ENCODE peak calls at places on chromosomes 7 and 10, in ten cellular contexts. Q is endothelial cell of umbilical vein, B is suprapubic skin, J is right lobe of liver, R is A549, I is heart left ventricle, W is HepG2, H is upper lobe of left lung, V is spleen, P is esophagus squamous epithelium. E is an unnamed sample.

GRCh38 chr10:70191161-70191770 is 21.0 kb upstream of the SAR1A start:
- DNase-seq in V (no peak), I (no peak), J (no peak), W (no peak), Q (no peak), P (no peak), R (no peak), B (no peak), H (no peak), E (no peak)

GRCh38 chr7:116316838-116317612 is 106.7 kb downstream of the TES start:
- DNase-seq in W (peak; percentile 54), I (peak; percentile 40), Q (peak; percentile 99), V (no peak), J (no peak), H (peak; percentile 57), P (no peak), R (peak; percentile 78), B (no peak), E (peak; percentile 88)

GRCh38 chr10:19541299-19541698 is 274.9 kb upstream of the PLXDC2 start:
- DNase-seq in Q (no peak), J (no peak), V (no peak), W (no peak), R (no peak), B (no peak), I (no peak), H (no peak), P (no peak), E (no peak)

GRCh38 chr7:99407849-99408346 is 499 bp downstream of the PDAP1 start:
- DNase-seq in H (peak; percentile 32), W (peak; percentile 58), P (no peak), R (peak; percentile 51), V (no peak), I (no peak), Q (peak; percentile 77), B (no peak), J (no peak), E (peak; percentile 83)

GRCh38 chr7:98231489-98232275 is 20.4 kb downstream of the TECPR1 start:
- DNase-seq in I (peak; percentile 52), V (no peak), Q (no peak), P (no peak), B (no peak), J (no peak), H (no peak), W (no peak), R (no peak), E (no peak)

GRCh38 chr7:55192718-55193117 is 172.4 kb upstream of the LANCL2 start:
- DNase-seq in W (no peak), B (no peak), P (no peak), I (no peak), R (no peak), H (no peak), J (no peak), V (no peak), Q (peak; percentile 90), E (no peak)

GRCh38 chr10:31099664-31100063 is 68.0 kb upstream of the ZNF438 start:
- DNase-seq in J (no peak), W (peak; percentile 6), H (no peak), B (no peak), Q (no peak), R (peak; percentile 47), P (no peak), I (no peak), V (no peak), E (no peak)

GRCh38 chr10:49359349-49360231 is 36.3 kb downstream of the DRGX start:
- DNase-seq in J (no peak), I (no peak), P (no peak), B (peak; percentile 59), W (peak; percentile 7), V (no peak), H (no peak), R (no peak), Q (peak; percentile 7), E (no peak)

GRCh38 chr10:94327649-94328048 is 35.1 kb downstream of the NOC3L start:
- DNase-seq in V (no peak), Q (no peak), I (no peak), R (no peak), H (no peak), P (no peak), B (no peak), W (no peak), J (no peak), E (no peak)

GRCh38 chr10:122181901-122182799 is 88.9 kb upstream of the BTBD16 start:
- DNase-seq in V (peak; percentile 0), P (no peak), I (no peak), R (no peak), H (no peak), B (no peak), W (no peak), Q (peak; percentile 43), J (no peak), E (no peak)

GRCh38 chr7:107953265-107953923 is 49.6 kb downstream of the LAMB1 start:
- DNase-seq in W (no peak), J (no peak), H (no peak), Q (no peak), B (no peak), P (no peak), V (no peak), I (no peak), R (no peak), E (no peak)

GRCh38 chr7:24991333-24991732 is 11.4 kb upstream of the OSBPL3 start:
- DNase-seq in R (no peak), W (no peak), V (no peak), I (no peak), B (no peak), H (peak; percentile 31), Q (no peak), P (no peak), J (no peak), E (no peak)

GRCh38 chr7:24995466-24995865 is 15.5 kb upstream of the OSBPL3 start:
- DNase-seq in Q (no peak), R (no peak), H (no peak), B (no peak), I (no peak), P (no peak), V (no peak), W (no peak), J (no peak), E (no peak)

GRCh38 chr7:24987331-24987842 is 7.4 kb upstream of the OSBPL3 start:
- DNase-seq in B (no peak), V (no peak), H (no peak), W (no peak), Q (no peak), R (no peak), P (no peak), J (no peak), I (no peak), E (no peak)

DNA sequence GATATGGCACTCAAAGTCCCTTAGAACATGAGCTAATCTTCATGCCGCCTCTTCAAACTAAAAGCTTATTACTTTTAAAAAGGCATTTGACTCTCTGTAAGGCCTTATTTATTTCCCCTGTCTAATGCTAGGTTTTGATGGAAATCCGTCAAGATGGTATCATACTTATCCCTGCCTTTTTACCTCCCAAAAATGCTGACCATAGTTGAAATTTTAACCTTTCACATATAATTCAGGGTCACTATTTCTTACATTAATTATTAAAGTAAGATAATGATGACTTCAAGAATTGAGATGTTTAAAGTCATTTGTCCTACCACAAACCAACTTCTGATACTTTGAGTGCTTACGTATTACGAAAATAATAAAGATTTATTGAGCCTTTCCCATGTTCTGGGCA is 12.3 kb upstream of the OSBPL3 start:
- DNase-seq in B (no peak), H (no peak), W (no peak), P (no peak), I (no peak), Q (no peak), V (no peak), R (no peak), J (no peak), E (no peak)
- H3K4me1 ChIP-seq in B (no peaks in the 10 kb centered on the region), H (no peaks in the 10 kb centered on the region), W (no peaks in the 10 kb centered on the region), P (no peaks in the 10 kb centered on the region), I (no peaks in the 10 kb centered on the region), Q (no peaks in the 10 kb centered on the region), V (no peaks in the 10 kb centered on the region), R (no peaks in the 10 kb centered on the region), J (no peaks in the 10 kb centered on the region), E (no peaks in the 10 kb centered on the region)

GRCh38 chr7:33981686-33982424 is 76.5 kb downstream of the BMPER start:
- DNase-seq in W (no peak), Q (no peak), I (no peak), B (no peak), J (no peak), P (no peak), R (no peak), V (no peak), H (no peak), E (no peak)
- H3K27ac ChIP-seq in W (no peak overlapping the region), Q (no peak overlapping the region), I (no peak overlapping the region), B (no peak overlapping the region), J (no peak overlapping the region), P (no peak overlapping the region), R (peak overlapping the region; percentile 94), V (no peak overlapping the region), H (no peak overlapping the region), E (no peak overlapping the region)

DNA sequence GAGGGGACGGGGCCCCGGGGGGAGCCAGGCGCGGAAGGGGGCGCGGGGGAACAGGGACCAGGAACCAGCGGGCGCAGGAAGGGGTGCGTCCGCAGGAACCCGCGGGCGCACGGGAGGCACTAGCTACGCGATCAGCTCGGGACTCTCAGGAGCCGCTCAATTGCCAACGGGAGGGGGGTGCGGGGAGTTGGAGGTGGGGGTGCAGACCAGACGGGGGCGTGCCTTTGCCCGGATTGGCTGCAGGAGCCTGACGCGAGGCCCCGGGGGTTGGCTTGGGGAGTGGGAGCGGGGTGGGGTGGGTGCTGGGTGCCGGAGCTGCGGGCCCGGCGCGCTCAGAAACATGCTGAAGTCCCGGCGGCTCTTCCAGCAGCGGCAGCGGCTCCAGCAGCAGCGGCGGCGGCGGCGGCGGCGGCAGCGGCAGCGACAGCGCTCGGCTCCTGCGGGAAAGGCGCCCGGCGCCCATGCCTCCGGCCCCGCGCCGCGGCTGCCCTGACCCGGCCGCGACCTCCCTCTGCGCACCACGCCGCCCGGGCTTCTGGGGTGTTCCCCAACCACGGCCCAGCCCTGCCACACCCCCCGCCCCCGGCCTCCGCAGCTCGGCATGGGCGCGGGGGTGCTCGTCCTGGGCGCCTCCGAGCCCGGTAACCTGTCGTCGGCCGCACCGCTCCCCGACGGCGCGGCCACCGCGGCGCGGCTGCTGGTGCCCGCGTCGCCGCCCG is at the start of gene ADRB1:
- DNase-seq in B (peak; percentile 94), Q (peak; percentile 61), V (peak; percentile 89), W (peak; percentile 28), I (peak; percentile 95), H (peak; percentile 93), P (peak; percentile 12), J (peak; percentile 87), R (peak; percentile 86), E (peak; percentile 55)
- TF ChIP-seq POLR2A in B (no peak), Q (no peak), V (no peak), W (no peak), I (peak; percentile 89), H (peak; percentile 68), P (no peak), J (no peak), R (peak; percentile 55), E (no peak)

DNA sequence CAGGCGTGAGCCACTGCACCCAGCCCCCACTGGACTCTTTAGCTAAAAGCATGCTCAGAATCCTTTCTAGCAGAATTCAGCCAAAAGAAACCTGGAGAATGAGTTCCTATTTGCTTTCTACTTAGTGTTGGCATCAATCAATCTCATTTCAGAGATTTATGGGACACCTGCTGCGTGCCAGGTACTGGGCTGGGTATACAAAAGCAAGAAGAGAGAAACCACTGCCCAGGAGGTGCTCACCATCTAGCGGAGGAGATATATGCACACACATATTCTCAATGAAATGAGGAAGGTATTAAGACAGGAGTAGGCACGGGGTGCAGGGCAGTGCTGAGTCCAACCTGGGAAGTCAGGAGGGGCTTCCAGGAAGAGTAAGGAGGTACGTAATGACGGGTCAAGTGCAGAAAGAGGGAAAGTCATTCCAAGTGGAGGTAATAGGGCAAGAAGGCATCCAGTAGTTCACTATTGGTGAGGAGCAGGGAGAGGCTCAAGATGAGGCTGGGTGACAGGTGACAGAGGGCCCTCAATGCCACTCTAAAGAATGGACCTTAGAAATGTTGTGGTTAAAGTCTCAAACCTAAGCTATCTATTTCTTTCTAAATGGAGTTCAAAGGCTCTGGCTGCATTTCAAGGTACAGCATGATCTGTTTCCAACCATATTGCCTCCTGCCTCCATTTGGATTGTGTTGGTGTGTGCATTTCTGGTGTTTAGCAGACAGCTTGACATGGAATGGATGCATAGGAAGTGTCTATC is 22.1 kb downstream of the ABLIM1 start:
- DNase-seq in H (no peak), W (no peak), R (no peak), V (no peak), P (no peak), I (no peak), J (no peak), Q (no peak), B (no peak), E (no peak)
- H3K4me1 ChIP-seq in H (peaks cover 41% of the 10 kb centered on the region), W (peaks cover 33% of the 10 kb centered on the region), R (peaks cover 56% of the 10 kb centered on the region), V (peaks cover 27% of the 10 kb centered on the region), P (peaks cover 27% of the 10 kb centered on the region), I (peaks cover 69% of the 10 kb centered on the region), J (no peaks in the 10 kb centered on the region), Q (peaks cover 39% of the 10 kb centered on the region), B (peaks cover 47% of the 10 kb centered on the region), E (peaks cover 25% of the 10 kb centered on the region)